ENCODE peak calls at places on chromosomes 11 and 22, in six cellular contexts. E is H9, H is H1, X is IMR-90, Q is neuronal stem cell, O is trophoblast cell. T is an unnamed sample.

GRCh38 chr11:114607753-114608459 is 12.3 kb upstream of the NXPE4 start:
- DNase-seq in E (no peak), H (no peak), X (no peak), Q (no peak), O (peak; percentile 75), T (no peak)

GRCh38 chr22:49536571-49537131 is 291.0 kb downstream of the BRD1 start:
- DNase-seq in E (peak; percentile 90), H (peak; percentile 75), X (no peak), Q (no peak), O (no peak), T (no peak)

GRCh38 chr11:17515443-17516176 is 28.6 kb downstream of the USH1C start:
- DNase-seq in E (no peak), H (no peak), X (no peak), Q (no peak), O (no peak), T (no peak)

GRCh38 chr11:114263510-114264170 is 32.6 kb upstream of the NNMT start:
- DNase-seq in E (no peak), H (no peak), X (no peak), Q (no peak), O (no peak), T (no peak)

GRCh38 chr22:49885281-49885680 is 31.6 kb downstream of the ZBED4 start:
- DNase-seq in E (no peak), H (no peak), X (no peak), Q (no peak), O (no peak), T (no peak)

GRCh38 chr22:45516923-45517675 is 14.4 kb downstream of the FBLN1 start:
- DNase-seq in E (no peak), H (no peak), X (peak; percentile 62), Q (no peak), O (peak; percentile 99), T (peak; percentile 59)

GRCh38 chr11:105219269-105219668 is 79.7 kb upstream of the CARD18 start:
- DNase-seq in E (peak; percentile 26), H (peak; percentile 52), X (no peak), Q (no peak), O (no peak), T (no peak)

GRCh38 chr11:126392638-126393023 is 37.1 kb downstream of the ST3GAL4 start:
- DNase-seq in E (no peak), H (no peak), X (no peak), Q (no peak), O (no peak), T (no peak)

GRCh38 chr11:111922803-111923202 is 4.1 kb downstream of the C11orf52 start:
- DNase-seq in E (no peak), H (no peak), X (peak; percentile 89), Q (no peak), O (no peak), T (peak; percentile 81)

GRCh38 chr11:128324531-128325141 is 262.7 kb downstream of the ETS1 start:
- DNase-seq in E (no peak), H (no peak), X (no peak), Q (no peak), O (peak; percentile 47), T (no peak)

GRCh38 chr11:109304159-109304558 is 117.8 kb upstream of the C11orf87 start:
- DNase-seq in E (no peak), H (no peak), X (peak; percentile 30), Q (no peak), O (no peak), T (peak; percentile 61)

GRCh38 chr11:126061707-126062678 is 673 bp downstream of the CDON start:
- DNase-seq in E (peak; percentile 62), H (peak; percentile 74), X (peak; percentile 5), Q (no peak), O (peak; percentile 54), T (peak; percentile 30)

GRCh38 chr22:46579751-46580449 is 40.3 kb upstream of the GRAMD4 start:
- DNase-seq in E (peak; percentile 22), H (no peak), X (no peak), Q (no peak), O (no peak), T (no peak)

GRCh38 chr11:86784247-86784681 is 16.1 kb upstream of the PRSS23 start:
- DNase-seq in E (no peak), H (no peak), X (peak; percentile 49), Q (no peak), O (no peak), T (peak; percentile 45)

GRCh38 chr22:23715811-23716355 is 25.1 kb downstream of the RGL4 start:
- DNase-seq in E (no peak), H (no peak), X (no peak), Q (no peak), O (no peak), T (no peak)

GRCh38 chr11:23359297-23359696 is 499.0 kb upstream of the CCDC179 start:
- DNase-seq in E (no peak), H (no peak), X (peak; percentile 97), Q (no peak), O (no peak), T (peak; percentile 88)

GRCh38 chr11:134975866-134976265 is 563.8 kb upstream of the B3GAT1 start:
- DNase-seq in E (no peak), H (peak; percentile 32), X (no peak), Q (no peak), O (no peak), T (no peak)

GRCh38 chr11:95337175-95337957 is 106.4 kb upstream of the SESN3 start:
- DNase-seq in E (peak; percentile 52), H (peak; percentile 53), X (peak; percentile 33), Q (peak; percentile 49), O (no peak), T (peak; percentile 85)

GRCh38 chr11:100562102-100562501 is 125.0 kb upstream of the ARHGAP42 start:
- DNase-seq in E (no peak), H (no peak), X (peak; percentile 86), Q (no peak), O (no peak), T (peak; percentile 78)

GRCh38 chr11:78080818-78081495 is 1.3 kb upstream of the NDUFC2 start:
- DNase-seq in E (no peak), H (no peak), X (peak; percentile 73), Q (no peak), O (no peak), T (peak; percentile 69)

GRCh38 chr11:35566161-35566560 is 40.7 kb upstream of the PAMR1 start:
- DNase-seq in E (no peak), H (no peak), X (no peak), Q (no peak), O (no peak), T (no peak)

GRCh38 chr11:116144387-116144958 is 628.3 kb downstream of the BUD13 start:
- DNase-seq in E (peak; percentile 67), H (no peak), X (no peak), Q (no peak), O (no peak), T (no peak)

GRCh38 chr11:11243790-11244469 is 109.1 kb downstream of the CSNK2A3 start:
- DNase-seq in E (peak; percentile 72), H (peak; percentile 67), X (no peak), Q (peak; percentile 68), O (peak; percentile 45), T (peak; percentile 85)

GRCh38 chr11:27347361-27347760 is 15.7 kb downstream of the CCDC34 start:
- DNase-seq in E (no peak), H (no peak), X (no peak), Q (no peak), O (no peak), T (no peak)

GRCh38 chr22:49754674-49755590 is 72.7 kb downstream of the BRD1 start:
- DNase-seq in E (peak; percentile 26), H (no peak), X (no peak), Q (no peak), O (no peak), T (no peak)

GRCh38 chr22:47850644-47851151 is 1088.2 kb downstream of the TBC1D22A start:
- DNase-seq in E (no peak), H (no peak), X (no peak), Q (peak; percentile 17), O (no peak), T (no peak)

GRCh38 chr22:50713571-50714056 is 24.4 kb upstream of the ACR start:
- DNase-seq in E (no peak), H (no peak), X (no peak), Q (no peak), O (no peak), T (no peak)

GRCh38 chr11:123473941-123474668 is 44.0 kb downstream of the GRAMD1B start:
- DNase-seq in E (no peak), H (no peak), X (peak; percentile 98), Q (no peak), O (peak; percentile 42), T (peak; percentile 94)

GRCh38 chr11:121318848-121319834 is 26.6 kb downstream of the SC5D start:
- DNase-seq in E (no peak), H (no peak), X (peak; percentile 56), Q (peak; percentile 32), O (peak; percentile 57), T (peak; percentile 60)

GRCh38 chr11:114269498-114269897 is 26.7 kb upstream of the NNMT start:
- DNase-seq in E (no peak), H (no peak), X (no peak), Q (no peak), O (no peak), T (no peak)

GRCh38 chr11:59559886-59560285 is 48.5 kb downstream of the OR4D9 start:
- DNase-seq in E (peak; percentile 47), H (no peak), X (no peak), Q (no peak), O (no peak), T (no peak)

GRCh38 chr11:19766206-19766605 is 53.6 kb downstream of the NAV2 start:
- DNase-seq in E (no peak), H (no peak), X (peak; percentile 41), Q (no peak), O (no peak), T (peak; percentile 32)

GRCh38 chr11:115760528-115760837 is 256.3 kb upstream of the CADM1 start:
- DNase-seq in E (no peak), H (peak; percentile 56), X (no peak), Q (peak; percentile 18), O (no peak), T (peak; percentile 3)

GRCh38 chr11:47139878-47140277 is 36.8 kb downstream of the ARFGAP2 start:
- DNase-seq in E (no peak), H (no peak), X (no peak), Q (no peak), O (no peak), T (no peak)
- H3K27ac ChIP-seq in E (no peak overlapping the region), H (no peak overlapping the region), X (no peak overlapping the region), Q (no peak overlapping the region), O (no peak overlapping the region), T (no peak overlapping the region)

GRCh38 chr11:37857726-37858125 is 1259.7 kb upstream of the RAG2 start:
- DNase-seq in E (no peak), H (no peak), X (no peak), Q (no peak), O (no peak), T (no peak)
- H4K91ac ChIP-seq in E (no peak overlapping the region), H (no peak overlapping the region), X (no peak overlapping the region), Q (no peak overlapping the region), O (no peak overlapping the region), T (no peak overlapping the region)

GRCh38 chr22:20125201-20126174 is 6.1 kb upstream of the ZDHHC8 start:
- DNase-seq in E (no peak), H (no peak), X (no peak), Q (no peak), O (no peak), T (no peak)
- H3K27ac ChIP-seq in E (no peak overlapping the region), H (no peak overlapping the region), X (no peak overlapping the region), Q (no peak overlapping the region), O (no peak overlapping the region), T (no peak overlapping the region)

DNA sequence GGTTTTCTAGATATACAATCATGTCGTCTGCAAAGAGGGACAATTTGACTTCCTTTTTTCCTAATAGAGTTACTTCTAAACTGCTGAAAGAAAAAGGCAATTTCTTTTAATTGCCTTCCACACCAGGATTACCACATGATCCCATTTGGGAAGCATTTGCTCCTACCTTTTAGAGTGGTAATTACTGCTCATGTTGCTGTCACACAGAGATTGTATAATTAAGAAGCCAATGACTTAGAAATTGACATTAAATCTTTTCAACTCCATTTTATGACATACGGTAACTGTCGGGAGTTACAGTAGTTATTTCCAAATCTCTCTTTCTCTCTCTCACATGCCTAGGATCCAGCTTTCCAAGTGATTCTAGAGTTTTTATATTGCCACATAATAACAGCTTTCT is 17.8 kb upstream of the RAG2 start:
- DNase-seq in E (no peak), H (no peak), X (no peak), Q (no peak), O (no peak), T (no peak)
- H4K91ac ChIP-seq in E (no peak overlapping the region), H (no peak overlapping the region), X (no peak overlapping the region), Q (no peak overlapping the region), O (no peak overlapping the region), T (no peak overlapping the region)